ENCODE peak calls at places on chromosomes 16 and 17, in ten cellular contexts. W is mucosa of descending colon; A is RKO; I is occipital lobe; E is activated CD8-positive, alpha-beta memory T cell treated with anti-CD3 and anti-CD28 coated beads, Interleukin-2, amount 50 U/mL, for 4 hours; D is ACHN; C is Ammon's horn; Q is KBM-7; V is lower lobe of right lung; H is C1 segment of cervical spinal cord. R is an unnamed sample.

GRCh38 chr16:4947722-4948503 is 10.2 kb upstream of the SEC14L5 start:
- DNase-seq in E (no peak), I (no peak), A (no peak), H (no peak), Q (peak; percentile 82), W (no peak), V (no peak), D (no peak), C (no peak), R (no peak)

GRCh38 chr17:35222452-35222851 is 20.4 kb upstream of the SLFN5 start:
- DNase-seq in A (no peak), I (no peak), D (no peak), Q (no peak), C (no peak), E (no peak), H (no peak), V (no peak), W (no peak), R (no peak)

GRCh38 chr17:33200587-33200986 is 92.5 kb downstream of the ASIC2 start:
- DNase-seq in W (no peak), D (peak; percentile 81), C (no peak), H (no peak), V (no peak), E (no peak), I (no peak), A (peak; percentile 14), Q (no peak), R (no peak)

GRCh38 chr17:31524926-31525800 is 133.7 kb downstream of the RAB11FIP4 start:
- DNase-seq in D (peak; percentile 80), H (no peak), I (peak; percentile 66), C (peak; percentile 84), V (peak; percentile 91), E (peak; percentile 91), W (peak; percentile 91), A (peak; percentile 75), Q (peak; percentile 84), R (peak; percentile 73)

GRCh38 chr17:78357687-78358537 is 2.0 kb downstream of the SOCS3 start:
- DNase-seq in E (no peak), I (no peak), C (no peak), V (peak; percentile 17), D (no peak), Q (no peak), H (no peak), W (no peak), A (no peak), R (no peak)

GRCh38 chr17:69819316-69820087 is 255.5 kb upstream of the KCNJ16 start:
- DNase-seq in A (no peak), Q (no peak), V (no peak), E (no peak), I (no peak), C (no peak), D (no peak), H (no peak), W (no peak), R (no peak)

GRCh38 chr17:7133424-7133823 is 18.8 kb upstream of the ASGR2 start:
- DNase-seq in I (no peak), V (peak; percentile 65), W (no peak), Q (peak; percentile 52), E (peak; percentile 63), H (no peak), A (no peak), D (no peak), C (peak; percentile 37), R (no peak)

GRCh38 chr17:31559647-31560501 is 168.4 kb downstream of the RAB11FIP4 start:
- DNase-seq in Q (no peak), V (no peak), C (no peak), E (no peak), I (no peak), H (no peak), A (no peak), W (peak; percentile 55), D (no peak), R (no peak)

GRCh38 chr17:49530118-49530517 is 35.0 kb downstream of the NGFR start:
- DNase-seq in H (no peak), E (no peak), Q (no peak), A (no peak), D (no peak), V (no peak), C (no peak), W (no peak), I (no peak), R (no peak)

GRCh38 chr16:50103764-50104163 is 38.0 kb downstream of the HEATR3 start:
- DNase-seq in C (no peak), W (no peak), H (no peak), E (no peak), A (no peak), D (peak; percentile 81), I (no peak), Q (no peak), V (no peak), R (no peak)

GRCh38 chr17:8890671-8891070 is 23.2 kb upstream of the PIK3R6 start:
- DNase-seq in V (no peak), E (no peak), Q (no peak), D (no peak), W (no peak), I (no peak), C (no peak), H (no peak), A (no peak), R (no peak)